ENCODE peak calls at places on chromosomes 1 and 21, in eight cellular contexts. One of them, this sample, is unnamed.

GRCh38 chr1:68141079-68141800 is 90.8 kb upstream of the DIRAS3 start:
- DNase-seq in posterior vena cava: no peak
- DNase-seq in endodermal cell: peak
- DNase-seq in stimulated activated CD4-positive, alpha-beta T cell treated with anti-CD3 and anti-CD28 coated beads, Interleukin-12 subunit alpha, Interleukin-12 subunit beta, amount 100 ng/mL, for 4 hours: no peak
- DNase-seq in iPS-NIHi11: peak
- DNase-seq in left ventricle myocardium inferior: no peak
- DNase-seq in NCI-H2081: no peak
- DNase-seq in activated T-cell treated with anti-CD3 and anti-CD28 coated beads for 4 hours: no peak
- DNase-seq in this sample: no peak

GRCh38 chr21:31198575-31198974 is 145.5 kb downstream of the TIAM1 start:
- DNase-seq in iPS-NIHi11: peak
- DNase-seq in activated T-cell treated with anti-CD3 and anti-CD28 coated beads for 4 hours: no peak
- DNase-seq in NCI-H2081: peak
- DNase-seq in stimulated activated CD4-positive, alpha-beta T cell treated with anti-CD3 and anti-CD28 coated beads, Interleukin-12 subunit alpha, Interleukin-12 subunit beta, amount 100 ng/mL, for 4 hours: no peak
- DNase-seq in posterior vena cava: no peak
- DNase-seq in endodermal cell: no peak
- DNase-seq in left ventricle myocardium inferior: no peak
- DNase-seq in this sample: peak

GRCh38 chr1:157932082-157932481 is 61.4 kb upstream of the KIRREL1 start:
- DNase-seq in endodermal cell: no peak
- DNase-seq in left ventricle myocardium inferior: no peak
- DNase-seq in NCI-H2081: no peak
- DNase-seq in stimulated activated CD4-positive, alpha-beta T cell treated with anti-CD3 and anti-CD28 coated beads, Interleukin-12 subunit alpha, Interleukin-12 subunit beta, amount 100 ng/mL, for 4 hours: no peak
- DNase-seq in activated T-cell treated with anti-CD3 and anti-CD28 coated beads for 4 hours: no peak
- DNase-seq in posterior vena cava: no peak
- DNase-seq in iPS-NIHi11: no peak
- DNase-seq in this sample: no peak

GRCh38 chr1:161033751-161034150 is 5.0 kb downstream of the TSTD1 start:
- DNase-seq in iPS-NIHi11: no peak
- DNase-seq in left ventricle myocardium inferior: no peak
- DNase-seq in posterior vena cava: no peak
- DNase-seq in stimulated activated CD4-positive, alpha-beta T cell treated with anti-CD3 and anti-CD28 coated beads, Interleukin-12 subunit alpha, Interleukin-12 subunit beta, amount 100 ng/mL, for 4 hours: no peak
- DNase-seq in NCI-H2081: no peak
- DNase-seq in endodermal cell: no peak
- DNase-seq in activated T-cell treated with anti-CD3 and anti-CD28 coated beads for 4 hours: no peak
- DNase-seq in this sample: no peak

GRCh38 chr21:38139380-38140168 is 117.2 kb upstream of the KCNJ15 start:
- DNase-seq in posterior vena cava: no peak
- DNase-seq in stimulated activated CD4-positive, alpha-beta T cell treated with anti-CD3 and anti-CD28 coated beads, Interleukin-12 subunit alpha, Interleukin-12 subunit beta, amount 100 ng/mL, for 4 hours: no peak
- DNase-seq in left ventricle myocardium inferior: no peak
- DNase-seq in endodermal cell: no peak
- DNase-seq in iPS-NIHi11: no peak
- DNase-seq in activated T-cell treated with anti-CD3 and anti-CD28 coated beads for 4 hours: no peak
- DNase-seq in NCI-H2081: peak
- DNase-seq in this sample: peak

GRCh38 chr21:41958886-41959563 is 5.2 kb upstream of the C2CD2 start:
- DNase-seq in iPS-NIHi11: no peak
- DNase-seq in stimulated activated CD4-positive, alpha-beta T cell treated with anti-CD3 and anti-CD28 coated beads, Interleukin-12 subunit alpha, Interleukin-12 subunit beta, amount 100 ng/mL, for 4 hours: no peak
- DNase-seq in left ventricle myocardium inferior: no peak
- DNase-seq in activated T-cell treated with anti-CD3 and anti-CD28 coated beads for 4 hours: no peak
- DNase-seq in endodermal cell: peak
- DNase-seq in NCI-H2081: no peak
- DNase-seq in posterior vena cava: peak
- DNase-seq in this sample: no peak

GRCh38 chr1:232950919-232951579 is 638 bp downstream of the NTPCR start:
- DNase-seq in iPS-NIHi11: peak
- DNase-seq in posterior vena cava: no peak
- DNase-seq in left ventricle myocardium inferior: no peak
- DNase-seq in activated T-cell treated with anti-CD3 and anti-CD28 coated beads for 4 hours: no peak
- DNase-seq in NCI-H2081: peak
- DNase-seq in stimulated activated CD4-positive, alpha-beta T cell treated with anti-CD3 and anti-CD28 coated beads, Interleukin-12 subunit alpha, Interleukin-12 subunit beta, amount 100 ng/mL, for 4 hours: no peak
- DNase-seq in endodermal cell: peak
- DNase-seq in this sample: peak

GRCh38 chr1:69947837-69948236 is 257.5 kb downstream of the LRRC40 start:
- DNase-seq in iPS-NIHi11: no peak
- DNase-seq in NCI-H2081: no peak
- DNase-seq in stimulated activated CD4-positive, alpha-beta T cell treated with anti-CD3 and anti-CD28 coated beads, Interleukin-12 subunit alpha, Interleukin-12 subunit beta, amount 100 ng/mL, for 4 hours: no peak
- DNase-seq in endodermal cell: no peak
- DNase-seq in left ventricle myocardium inferior: no peak
- DNase-seq in activated T-cell treated with anti-CD3 and anti-CD28 coated beads for 4 hours: no peak
- DNase-seq in posterior vena cava: no peak
- DNase-seq in this sample: no peak

GRCh38 chr1:46218443-46218842 is 15.3 kb downstream of the LURAP1 start:
- DNase-seq in NCI-H2081: no peak
- DNase-seq in activated T-cell treated with anti-CD3 and anti-CD28 coated beads for 4 hours: no peak
- DNase-seq in stimulated activated CD4-positive, alpha-beta T cell treated with anti-CD3 and anti-CD28 coated beads, Interleukin-12 subunit alpha, Interleukin-12 subunit beta, amount 100 ng/mL, for 4 hours: no peak
- DNase-seq in iPS-NIHi11: no peak
- DNase-seq in endodermal cell: no peak
- DNase-seq in posterior vena cava: no peak
- DNase-seq in left ventricle myocardium inferior: no peak
- DNase-seq in this sample: no peak

GRCh38 chr1:220787069-220787614 is 429 bp downstream of the MTARC1 start:
- DNase-seq in iPS-NIHi11: peak
- DNase-seq in stimulated activated CD4-positive, alpha-beta T cell treated with anti-CD3 and anti-CD28 coated beads, Interleukin-12 subunit alpha, Interleukin-12 subunit beta, amount 100 ng/mL, for 4 hours: no peak
- DNase-seq in posterior vena cava: no peak
- DNase-seq in activated T-cell treated with anti-CD3 and anti-CD28 coated beads for 4 hours: no peak
- DNase-seq in NCI-H2081: peak
- DNase-seq in left ventricle myocardium inferior: no peak
- DNase-seq in endodermal cell: peak
- DNase-seq in this sample: peak

GRCh38 chr1:82836246-82836645 is 1035.5 kb downstream of the ADGRL2 start:
- DNase-seq in activated T-cell treated with anti-CD3 and anti-CD28 coated beads for 4 hours: no peak
- DNase-seq in posterior vena cava: no peak
- DNase-seq in stimulated activated CD4-positive, alpha-beta T cell treated with anti-CD3 and anti-CD28 coated beads, Interleukin-12 subunit alpha, Interleukin-12 subunit beta, amount 100 ng/mL, for 4 hours: no peak
- DNase-seq in left ventricle myocardium inferior: no peak
- DNase-seq in endodermal cell: no peak
- DNase-seq in iPS-NIHi11: no peak
- DNase-seq in NCI-H2081: no peak
- DNase-seq in this sample: no peak

GRCh38 chr1:37159102-37159501 is 124.8 kb upstream of the GRIK3 start:
- DNase-seq in iPS-NIHi11: peak
- DNase-seq in posterior vena cava: no peak
- DNase-seq in NCI-H2081: no peak
- DNase-seq in left ventricle myocardium inferior: no peak
- DNase-seq in endodermal cell: no peak
- DNase-seq in stimulated activated CD4-positive, alpha-beta T cell treated with anti-CD3 and anti-CD28 coated beads, Interleukin-12 subunit alpha, Interleukin-12 subunit beta, amount 100 ng/mL, for 4 hours: no peak
- DNase-seq in activated T-cell treated with anti-CD3 and anti-CD28 coated beads for 4 hours: no peak
- DNase-seq in this sample: no peak

GRCh38 chr1:209094384-209094783 is 489.1 kb upstream of the CAMK1G start:
- DNase-seq in posterior vena cava: no peak
- DNase-seq in iPS-NIHi11: peak
- DNase-seq in endodermal cell: peak
- DNase-seq in stimulated activated CD4-positive, alpha-beta T cell treated with anti-CD3 and anti-CD28 coated beads, Interleukin-12 subunit alpha, Interleukin-12 subunit beta, amount 100 ng/mL, for 4 hours: no peak
- DNase-seq in left ventricle myocardium inferior: no peak
- DNase-seq in NCI-H2081: no peak
- DNase-seq in activated T-cell treated with anti-CD3 and anti-CD28 coated beads for 4 hours: no peak
- DNase-seq in this sample: no peak

GRCh38 chr1:33185541-33185940 is 3.7 kb upstream of the TRIM62 start:
- DNase-seq in activated T-cell treated with anti-CD3 and anti-CD28 coated beads for 4 hours: no peak
- DNase-seq in iPS-NIHi11: no peak
- DNase-seq in endodermal cell: no peak
- DNase-seq in left ventricle myocardium inferior: no peak
- DNase-seq in NCI-H2081: no peak
- DNase-seq in stimulated activated CD4-positive, alpha-beta T cell treated with anti-CD3 and anti-CD28 coated beads, Interleukin-12 subunit alpha, Interleukin-12 subunit beta, amount 100 ng/mL, for 4 hours: no peak
- DNase-seq in posterior vena cava: no peak
- DNase-seq in this sample: no peak

GRCh38 chr1:51344602-51345299 is 14.4 kb upstream of the TTC39A start:
- DNase-seq in left ventricle myocardium inferior: no peak
- DNase-seq in iPS-NIHi11: peak
- DNase-seq in stimulated activated CD4-positive, alpha-beta T cell treated with anti-CD3 and anti-CD28 coated beads, Interleukin-12 subunit alpha, Interleukin-12 subunit beta, amount 100 ng/mL, for 4 hours: no peak
- DNase-seq in endodermal cell: peak
- DNase-seq in posterior vena cava: no peak
- DNase-seq in NCI-H2081: peak
- DNase-seq in activated T-cell treated with anti-CD3 and anti-CD28 coated beads for 4 hours: no peak
- DNase-seq in this sample: peak

GRCh38 chr1:205454903-205455335 is 926 bp downstream of the BLACAT1 start:
- DNase-seq in posterior vena cava: no peak
- DNase-seq in activated T-cell treated with anti-CD3 and anti-CD28 coated beads for 4 hours: no peak
- DNase-seq in iPS-NIHi11: no peak
- DNase-seq in stimulated activated CD4-positive, alpha-beta T cell treated with anti-CD3 and anti-CD28 coated beads, Interleukin-12 subunit alpha, Interleukin-12 subunit beta, amount 100 ng/mL, for 4 hours: no peak
- DNase-seq in left ventricle myocardium inferior: no peak
- DNase-seq in NCI-H2081: no peak
- DNase-seq in endodermal cell: peak
- DNase-seq in this sample: no peak

GRCh38 chr1:20110679-20111078 is 8.7 kb downstream of the PLA2G2D start:
- DNase-seq in activated T-cell treated with anti-CD3 and anti-CD28 coated beads for 4 hours: no peak
- DNase-seq in stimulated activated CD4-positive, alpha-beta T cell treated with anti-CD3 and anti-CD28 coated beads, Interleukin-12 subunit alpha, Interleukin-12 subunit beta, amount 100 ng/mL, for 4 hours: no peak
- DNase-seq in left ventricle myocardium inferior: no peak
- DNase-seq in NCI-H2081: no peak
- DNase-seq in endodermal cell: no peak
- DNase-seq in posterior vena cava: peak
- DNase-seq in iPS-NIHi11: no peak
- DNase-seq in this sample: no peak

GRCh38 chr1:96291468-96291867 is 430.1 kb upstream of the PTBP2 start:
- DNase-seq in stimulated activated CD4-positive, alpha-beta T cell treated with anti-CD3 and anti-CD28 coated beads, Interleukin-12 subunit alpha, Interleukin-12 subunit beta, amount 100 ng/mL, for 4 hours: no peak
- DNase-seq in NCI-H2081: no peak
- DNase-seq in left ventricle myocardium inferior: no peak
- DNase-seq in posterior vena cava: no peak
- DNase-seq in iPS-NIHi11: no peak
- DNase-seq in endodermal cell: no peak
- DNase-seq in activated T-cell treated with anti-CD3 and anti-CD28 coated beads for 4 hours: no peak
- DNase-seq in this sample: no peak

GRCh38 chr1:150165622-150166612 is 16.2 kb downstream of the PLEKHO1 start:
- DNase-seq in left ventricle myocardium inferior: peak
- DNase-seq in NCI-H2081: peak
- DNase-seq in posterior vena cava: no peak
- DNase-seq in endodermal cell: peak
- DNase-seq in iPS-NIHi11: peak
- DNase-seq in stimulated activated CD4-positive, alpha-beta T cell treated with anti-CD3 and anti-CD28 coated beads, Interleukin-12 subunit alpha, Interleukin-12 subunit beta, amount 100 ng/mL, for 4 hours: peak
- DNase-seq in activated T-cell treated with anti-CD3 and anti-CD28 coated beads for 4 hours: peak
- DNase-seq in this sample: peak

GRCh38 chr1:243942196-243943150 is 92.4 kb upstream of the AKT3 start:
- DNase-seq in iPS-NIHi11: no peak
- DNase-seq in stimulated activated CD4-positive, alpha-beta T cell treated with anti-CD3 and anti-CD28 coated beads, Interleukin-12 subunit alpha, Interleukin-12 subunit beta, amount 100 ng/mL, for 4 hours: no peak
- DNase-seq in endodermal cell: no peak
- DNase-seq in posterior vena cava: no peak
- DNase-seq in activated T-cell treated with anti-CD3 and anti-CD28 coated beads for 4 hours: no peak
- DNase-seq in left ventricle myocardium inferior: no peak
- DNase-seq in NCI-H2081: no peak
- DNase-seq in this sample: no peak

GRCh38 chr1:181190362-181191035 is 102.0 kb downstream of the IER5 start:
- DNase-seq in posterior vena cava: no peak
- DNase-seq in activated T-cell treated with anti-CD3 and anti-CD28 coated beads for 4 hours: no peak
- DNase-seq in NCI-H2081: peak
- DNase-seq in stimulated activated CD4-positive, alpha-beta T cell treated with anti-CD3 and anti-CD28 coated beads, Interleukin-12 subunit alpha, Interleukin-12 subunit beta, amount 100 ng/mL, for 4 hours: no peak
- DNase-seq in left ventricle myocardium inferior: no peak
- DNase-seq in iPS-NIHi11: peak
- DNase-seq in endodermal cell: peak
- DNase-seq in this sample: peak

GRCh38 chr1:48775817-48776399 is 783 bp downstream of the BEND5 start:
- DNase-seq in left ventricle myocardium inferior: no peak
- DNase-seq in NCI-H2081: peak
- DNase-seq in endodermal cell: peak
- DNase-seq in iPS-NIHi11: no peak
- DNase-seq in posterior vena cava: no peak
- DNase-seq in stimulated activated CD4-positive, alpha-beta T cell treated with anti-CD3 and anti-CD28 coated beads, Interleukin-12 subunit alpha, Interleukin-12 subunit beta, amount 100 ng/mL, for 4 hours: no peak
- DNase-seq in activated T-cell treated with anti-CD3 and anti-CD28 coated beads for 4 hours: no peak
- DNase-seq in this sample: peak

GRCh38 chr1:109371271-109371739 is 26.4 kb downstream of the SORT1 start:
- DNase-seq in activated T-cell treated with anti-CD3 and anti-CD28 coated beads for 4 hours: no peak
- DNase-seq in endodermal cell: no peak
- DNase-seq in iPS-NIHi11: no peak
- DNase-seq in NCI-H2081: no peak
- DNase-seq in posterior vena cava: no peak
- DNase-seq in left ventricle myocardium inferior: no peak
- DNase-seq in stimulated activated CD4-positive, alpha-beta T cell treated with anti-CD3 and anti-CD28 coated beads, Interleukin-12 subunit alpha, Interleukin-12 subunit beta, amount 100 ng/mL, for 4 hours: no peak
- DNase-seq in this sample: no peak

GRCh38 chr1:42970143-42970542 is 11.5 kb upstream of the SLC2A1 start:
- DNase-seq in endodermal cell: no peak
- DNase-seq in left ventricle myocardium inferior: no peak
- DNase-seq in activated T-cell treated with anti-CD3 and anti-CD28 coated beads for 4 hours: no peak
- DNase-seq in NCI-H2081: no peak
- DNase-seq in iPS-NIHi11: no peak
- DNase-seq in posterior vena cava: peak
- DNase-seq in stimulated activated CD4-positive, alpha-beta T cell treated with anti-CD3 and anti-CD28 coated beads, Interleukin-12 subunit alpha, Interleukin-12 subunit beta, amount 100 ng/mL, for 4 hours: no peak
- DNase-seq in this sample: no peak

GRCh38 chr1:227370463-227371254 is 52.4 kb upstream of the CDC42BPA start:
- DNase-seq in iPS-NIHi11: no peak
- DNase-seq in activated T-cell treated with anti-CD3 and anti-CD28 coated beads for 4 hours: no peak
- DNase-seq in endodermal cell: no peak
- DNase-seq in stimulated activated CD4-positive, alpha-beta T cell treated with anti-CD3 and anti-CD28 coated beads, Interleukin-12 subunit alpha, Interleukin-12 subunit beta, amount 100 ng/mL, for 4 hours: no peak
- DNase-seq in NCI-H2081: no peak
- DNase-seq in left ventricle myocardium inferior: no peak
- DNase-seq in posterior vena cava: no peak
- DNase-seq in this sample: no peak

GRCh38 chr1:220880726-220881506 is 1.7 kb downstream of the HLX start:
- DNase-seq in stimulated activated CD4-positive, alpha-beta T cell treated with anti-CD3 and anti-CD28 coated beads, Interleukin-12 subunit alpha, Interleukin-12 subunit beta, amount 100 ng/mL, for 4 hours: no peak
- DNase-seq in posterior vena cava: peak
- DNase-seq in iPS-NIHi11: no peak
- DNase-seq in NCI-H2081: no peak
- DNase-seq in left ventricle myocardium inferior: peak
- DNase-seq in activated T-cell treated with anti-CD3 and anti-CD28 coated beads for 4 hours: no peak
- DNase-seq in endodermal cell: peak
- DNase-seq in this sample: no peak

GRCh38 chr21:31612889-31613785 is 46.4 kb upstream of the SOD1 start:
- DNase-seq in endodermal cell: no peak
- DNase-seq in iPS-NIHi11: no peak
- DNase-seq in activated T-cell treated with anti-CD3 and anti-CD28 coated beads for 4 hours: no peak
- DNase-seq in posterior vena cava: peak
- DNase-seq in left ventricle myocardium inferior: no peak
- DNase-seq in stimulated activated CD4-positive, alpha-beta T cell treated with anti-CD3 and anti-CD28 coated beads, Interleukin-12 subunit alpha, Interleukin-12 subunit beta, amount 100 ng/mL, for 4 hours: no peak
- DNase-seq in NCI-H2081: no peak
- DNase-seq in this sample: no peak

GRCh38 chr1:106793686-106794085 is 262.8 kb upstream of the PRMT6 start:
- DNase-seq in iPS-NIHi11: no peak
- DNase-seq in activated T-cell treated with anti-CD3 and anti-CD28 coated beads for 4 hours: no peak
- DNase-seq in left ventricle myocardium inferior: no peak
- DNase-seq in stimulated activated CD4-positive, alpha-beta T cell treated with anti-CD3 and anti-CD28 coated beads, Interleukin-12 subunit alpha, Interleukin-12 subunit beta, amount 100 ng/mL, for 4 hours: no peak
- DNase-seq in NCI-H2081: no peak
- DNase-seq in posterior vena cava: no peak
- DNase-seq in endodermal cell: no peak
- DNase-seq in this sample: no peak

GRCh38 chr1:185825556-185825955 is 91.4 kb downstream of the HMCN1 start:
- DNase-seq in NCI-H2081: no peak
- DNase-seq in left ventricle myocardium inferior: no peak
- DNase-seq in posterior vena cava: no peak
- DNase-seq in stimulated activated CD4-positive, alpha-beta T cell treated with anti-CD3 and anti-CD28 coated beads, Interleukin-12 subunit alpha, Interleukin-12 subunit beta, amount 100 ng/mL, for 4 hours: no peak
- DNase-seq in iPS-NIHi11: no peak
- DNase-seq in activated T-cell treated with anti-CD3 and anti-CD28 coated beads for 4 hours: no peak
- DNase-seq in endodermal cell: no peak
- DNase-seq in this sample: no peak

GRCh38 chr1:163163861-163164582 is 38.7 kb downstream of the RGS5 start:
- DNase-seq in activated T-cell treated with anti-CD3 and anti-CD28 coated beads for 4 hours: no peak
- DNase-seq in iPS-NIHi11: no peak
- DNase-seq in NCI-H2081: peak
- DNase-seq in endodermal cell: no peak
- DNase-seq in left ventricle myocardium inferior: no peak
- DNase-seq in stimulated activated CD4-positive, alpha-beta T cell treated with anti-CD3 and anti-CD28 coated beads, Interleukin-12 subunit alpha, Interleukin-12 subunit beta, amount 100 ng/mL, for 4 hours: no peak
- DNase-seq in posterior vena cava: no peak
- DNase-seq in this sample: peak

GRCh38 chr1:25996966-25997758 is 701 bp downstream of the PAFAH2 start:
- DNase-seq in activated T-cell treated with anti-CD3 and anti-CD28 coated beads for 4 hours: no peak
- DNase-seq in endodermal cell: no peak
- DNase-seq in iPS-NIHi11: no peak
- DNase-seq in left ventricle myocardium inferior: no peak
- DNase-seq in posterior vena cava: no peak
- DNase-seq in stimulated activated CD4-positive, alpha-beta T cell treated with anti-CD3 and anti-CD28 coated beads, Interleukin-12 subunit alpha, Interleukin-12 subunit beta, amount 100 ng/mL, for 4 hours: no peak
- DNase-seq in NCI-H2081: no peak
- DNase-seq in this sample: peak

GRCh38 chr1:201268604-201269151 is 14.6 kb upstream of the PKP1 start:
- DNase-seq in activated T-cell treated with anti-CD3 and anti-CD28 coated beads for 4 hours: no peak
- DNase-seq in iPS-NIHi11: no peak
- DNase-seq in left ventricle myocardium inferior: no peak
- DNase-seq in posterior vena cava: peak
- DNase-seq in endodermal cell: peak
- DNase-seq in stimulated activated CD4-positive, alpha-beta T cell treated with anti-CD3 and anti-CD28 coated beads, Interleukin-12 subunit alpha, Interleukin-12 subunit beta, amount 100 ng/mL, for 4 hours: no peak
- DNase-seq in NCI-H2081: no peak
- DNase-seq in this sample: no peak

GRCh38 chr1:159911668-159912067 is 11.7 kb upstream of the CFAP45 start:
- DNase-seq in endodermal cell: no peak
- DNase-seq in activated T-cell treated with anti-CD3 and anti-CD28 coated beads for 4 hours: no peak
- DNase-seq in posterior vena cava: no peak
- DNase-seq in stimulated activated CD4-positive, alpha-beta T cell treated with anti-CD3 and anti-CD28 coated beads, Interleukin-12 subunit alpha, Interleukin-12 subunit beta, amount 100 ng/mL, for 4 hours: no peak
- DNase-seq in iPS-NIHi11: no peak
- DNase-seq in NCI-H2081: no peak
- DNase-seq in left ventricle myocardium inferior: no peak
- DNase-seq in this sample: no peak

GRCh38 chr1:4309676-4310320 is 344.6 kb upstream of the AJAP1 start:
- DNase-seq in endodermal cell: peak
- DNase-seq in NCI-H2081: no peak
- DNase-seq in iPS-NIHi11: no peak
- DNase-seq in activated T-cell treated with anti-CD3 and anti-CD28 coated beads for 4 hours: no peak
- DNase-seq in stimulated activated CD4-positive, alpha-beta T cell treated with anti-CD3 and anti-CD28 coated beads, Interleukin-12 subunit alpha, Interleukin-12 subunit beta, amount 100 ng/mL, for 4 hours: no peak
- DNase-seq in left ventricle myocardium inferior: no peak
- DNase-seq in posterior vena cava: peak
- DNase-seq in this sample: no peak